ENCODE peak calls at places on chromosomes 12 and 14, in eight cellular contexts. One of them, this sample, is unnamed.

GRCh38 chr14:90576981-90577660 is 180.3 kb downstream of the CALM1 start:
- DNase-seq in transverse colon: no peak
- DNase-seq in GM12878: no peak
- DNase-seq in ovary: no peak
- DNase-seq in tibial nerve: no peak
- DNase-seq in upper lobe of left lung: no peak
- DNase-seq in stomach: no peak
- DNase-seq in A549: no peak
- DNase-seq in this sample: no peak

GRCh38 chr12:9328065-9328464 is 119.9 kb upstream of the PZP start:
- DNase-seq in transverse colon: no peak
- DNase-seq in GM12878: no peak
- DNase-seq in ovary: no peak
- DNase-seq in tibial nerve: no peak
- DNase-seq in upper lobe of left lung: no peak
- DNase-seq in stomach: no peak
- DNase-seq in A549: no peak
- DNase-seq in this sample: no peak

GRCh38 chr12:1846421-1847405 is 26.3 kb downstream of the LRTM2 start:
- DNase-seq in transverse colon: peak; percentile 4
- DNase-seq in GM12878: no peak
- DNase-seq in ovary: peak; percentile 4
- DNase-seq in tibial nerve: peak; percentile 3
- DNase-seq in upper lobe of left lung: peak; percentile 15
- DNase-seq in stomach: no peak
- DNase-seq in A549: no peak
- DNase-seq in this sample: no peak

GRCh38 chr12:101697930-101698781 is 716 bp downstream of the CHPT1 start:
- DNase-seq in transverse colon: peak; percentile 68
- DNase-seq in GM12878: no peak
- DNase-seq in ovary: peak; percentile 62
- DNase-seq in tibial nerve: peak; percentile 20
- DNase-seq in upper lobe of left lung: peak; percentile 67
- DNase-seq in stomach: peak; percentile 64
- DNase-seq in A549: peak; percentile 37
- DNase-seq in this sample: peak; percentile 80

GRCh38 chr14:100619382-100620305 is 32.4 kb upstream of the BEGAIN start:
- DNase-seq in transverse colon: peak; percentile 4
- DNase-seq in GM12878: no peak
- DNase-seq in ovary: no peak
- DNase-seq in tibial nerve: no peak
- DNase-seq in upper lobe of left lung: no peak
- DNase-seq in stomach: no peak
- DNase-seq in A549: no peak
- DNase-seq in this sample: peak; percentile 39

GRCh38 chr12:103884316-103884715 is 43.3 kb upstream of the NT5DC3 start:
- DNase-seq in transverse colon: peak; percentile 24
- DNase-seq in GM12878: no peak
- DNase-seq in ovary: no peak
- DNase-seq in tibial nerve: no peak
- DNase-seq in upper lobe of left lung: no peak
- DNase-seq in stomach: no peak
- DNase-seq in A549: no peak
- DNase-seq in this sample: no peak

GRCh38 chr12:28222959-28223662 is 32.9 kb downstream of the CCDC91 start:
- DNase-seq in transverse colon: no peak
- DNase-seq in GM12878: no peak
- DNase-seq in ovary: no peak
- DNase-seq in tibial nerve: no peak
- DNase-seq in upper lobe of left lung: no peak
- DNase-seq in stomach: no peak
- DNase-seq in A549: no peak
- DNase-seq in this sample: no peak

GRCh38 chr12:57887631-57888406 is 41.3 kb upstream of the CTDSP2 start:
- DNase-seq in transverse colon: peak; percentile 31
- DNase-seq in GM12878: no peak
- DNase-seq in ovary: peak; percentile 63
- DNase-seq in tibial nerve: no peak
- DNase-seq in upper lobe of left lung: no peak
- DNase-seq in stomach: peak; percentile 61
- DNase-seq in A549: no peak
- DNase-seq in this sample: peak; percentile 73

GRCh38 chr14:75132374-75133086 is 5.7 kb upstream of the NEK9 start:
- DNase-seq in transverse colon: peak; percentile 42
- DNase-seq in GM12878: peak; percentile 66
- DNase-seq in ovary: no peak
- DNase-seq in tibial nerve: no peak
- DNase-seq in upper lobe of left lung: no peak
- DNase-seq in stomach: no peak
- DNase-seq in A549: peak; percentile 38
- DNase-seq in this sample: no peak

GRCh38 chr12:40262657-40263056 is 37.9 kb downstream of the LRRK2 start:
- DNase-seq in transverse colon: no peak
- DNase-seq in GM12878: peak; percentile 49
- DNase-seq in ovary: no peak
- DNase-seq in tibial nerve: no peak
- DNase-seq in upper lobe of left lung: no peak
- DNase-seq in stomach: no peak
- DNase-seq in A549: no peak
- DNase-seq in this sample: no peak
- H3K4me1 ChIP-seq in transverse colon: peaks cover 9% of the 10 kb centered on the region
- H3K4me1 ChIP-seq in GM12878: peaks cover 13% of the 10 kb centered on the region
- H3K4me1 ChIP-seq in ovary: no peaks in the 10 kb centered on the region
- H3K4me1 ChIP-seq in tibial nerve: no peaks in the 10 kb centered on the region
- H3K4me1 ChIP-seq in upper lobe of left lung: no peaks in the 10 kb centered on the region
- H3K4me1 ChIP-seq in stomach: no peaks in the 10 kb centered on the region
- H3K4me1 ChIP-seq in A549: peaks cover 7% of the 10 kb centered on the region
- H3K4me1 ChIP-seq in this sample: no peaks in the 10 kb centered on the region

DNA sequence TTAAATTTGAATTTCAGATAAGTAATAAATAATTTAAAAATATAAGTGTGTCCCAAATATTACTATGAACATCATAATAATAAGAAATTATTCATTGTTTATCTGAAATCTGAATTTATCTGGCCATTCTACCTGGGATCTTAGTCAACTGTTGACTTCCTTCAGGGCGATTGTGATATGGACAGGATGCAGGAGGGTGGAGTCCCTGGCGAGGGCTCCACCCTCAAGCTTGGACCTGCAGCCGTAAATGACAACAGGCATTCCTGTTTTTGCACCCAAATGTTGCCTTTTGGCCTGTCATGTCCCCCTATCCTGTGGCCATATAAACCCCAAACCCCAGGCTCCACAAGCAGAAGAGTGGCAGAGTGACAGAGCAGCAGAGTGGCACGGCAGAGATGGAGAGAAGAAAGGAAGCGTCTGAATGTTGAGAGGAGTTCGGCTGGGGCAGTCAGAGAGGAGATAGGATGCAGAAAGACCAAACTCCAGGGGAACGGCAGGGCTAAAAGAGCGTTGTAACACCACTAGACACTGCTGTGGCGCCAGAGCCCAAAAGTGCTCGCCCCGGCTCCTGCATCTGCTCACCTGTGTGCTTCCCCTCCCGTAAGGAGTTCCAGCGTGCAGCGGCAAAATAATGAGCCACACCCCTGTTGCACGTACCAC is 39.4 kb upstream of the FUT8 start:
- DNase-seq in transverse colon: no peak
- DNase-seq in GM12878: no peak
- DNase-seq in ovary: no peak
- DNase-seq in tibial nerve: no peak
- DNase-seq in upper lobe of left lung: no peak
- DNase-seq in stomach: no peak
- DNase-seq in A549: no peak
- DNase-seq in this sample: no peak
- TF ChIP-seq EP300 in transverse colon: no peak
- TF ChIP-seq EP300 in GM12878: no peak
- TF ChIP-seq EP300 in ovary: no peak
- TF ChIP-seq EP300 in tibial nerve: no peak
- TF ChIP-seq EP300 in upper lobe of left lung: no peak
- TF ChIP-seq EP300 in stomach: no peak
- TF ChIP-seq EP300 in A549: no peak
- TF ChIP-seq EP300 in this sample: no peak

DNA sequence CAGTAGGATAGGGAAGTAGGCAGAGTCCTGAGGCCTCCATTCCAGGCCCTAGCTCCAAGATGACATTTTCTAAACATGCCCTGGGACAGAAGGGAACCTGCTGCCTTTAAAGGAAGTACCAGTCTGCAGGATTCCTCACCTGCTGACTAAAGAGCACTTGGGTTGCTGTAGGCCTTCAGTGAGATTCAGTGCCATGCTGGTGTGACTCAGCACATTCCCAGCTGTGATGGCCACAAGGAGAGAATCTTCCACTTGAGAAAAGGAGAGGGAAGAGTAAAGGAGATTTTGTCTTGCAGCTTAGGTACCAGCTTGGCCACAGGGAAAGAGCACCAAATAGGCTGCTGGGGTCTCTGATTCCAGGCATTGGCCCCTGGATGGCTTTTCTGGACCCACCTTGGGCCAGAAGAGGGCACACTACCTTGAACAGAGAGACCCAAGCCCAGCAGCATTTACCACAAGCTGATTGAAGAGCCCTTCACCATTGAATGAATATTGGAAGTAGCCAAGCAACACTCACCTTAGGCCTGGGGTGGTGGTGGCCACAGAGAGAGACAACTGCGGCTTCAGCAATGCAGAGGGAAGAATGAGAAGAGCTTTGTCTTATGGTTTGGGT is 498.3 kb downstream of the KCNH5 start:
- DNase-seq in transverse colon: no peak
- DNase-seq in GM12878: no peak
- DNase-seq in ovary: no peak
- DNase-seq in tibial nerve: no peak
- DNase-seq in upper lobe of left lung: no peak
- DNase-seq in stomach: no peak
- DNase-seq in A549: no peak
- DNase-seq in this sample: no peak
- TF ChIP-seq POLR2A in transverse colon: no peak
- TF ChIP-seq POLR2A in GM12878: no peak
- TF ChIP-seq POLR2A in ovary: no peak
- TF ChIP-seq POLR2A in tibial nerve: no peak
- TF ChIP-seq POLR2A in upper lobe of left lung: no peak
- TF ChIP-seq POLR2A in stomach: no peak
- TF ChIP-seq POLR2A in A549: no peak
- TF ChIP-seq POLR2A in this sample: no peak

GRCh38 chr14:97221572-97221971 is 424.4 kb downstream of the VRK1 start:
- DNase-seq in transverse colon: no peak
- DNase-seq in GM12878: no peak
- DNase-seq in ovary: no peak
- DNase-seq in tibial nerve: no peak
- DNase-seq in upper lobe of left lung: no peak
- DNase-seq in stomach: no peak
- DNase-seq in A549: no peak
- DNase-seq in this sample: no peak
- H3K4me1 ChIP-seq in transverse colon: peaks cover 10% of the 10 kb centered on the region
- H3K4me1 ChIP-seq in GM12878: no peaks in the 10 kb centered on the region
- H3K4me1 ChIP-seq in ovary: peaks cover 2% of the 10 kb centered on the region
- H3K4me1 ChIP-seq in tibial nerve: no peaks in the 10 kb centered on the region
- H3K4me1 ChIP-seq in upper lobe of left lung: peaks cover 12% of the 10 kb centered on the region
- H3K4me1 ChIP-seq in stomach: peaks cover 17% of the 10 kb centered on the region
- H3K4me1 ChIP-seq in A549: no peaks in the 10 kb centered on the region
- H3K4me1 ChIP-seq in this sample: peaks cover 29% of the 10 kb centered on the region

GRCh38 chr12:53955776-53956250 is 1.1 kb downstream of the HOXC12 start:
- DNase-seq in transverse colon: no peak
- DNase-seq in GM12878: no peak
- DNase-seq in ovary: no peak
- DNase-seq in tibial nerve: no peak
- DNase-seq in upper lobe of left lung: no peak
- DNase-seq in stomach: no peak
- DNase-seq in A549: no peak
- DNase-seq in this sample: no peak

GRCh38 chr12:53956914-53957536 is 2.3 kb downstream of the HOXC12 start:
- DNase-seq in transverse colon: no peak
- DNase-seq in GM12878: no peak
- DNase-seq in ovary: no peak
- DNase-seq in tibial nerve: peak; percentile 7
- DNase-seq in upper lobe of left lung: no peak
- DNase-seq in stomach: no peak
- DNase-seq in A549: no peak
- DNase-seq in this sample: no peak

GRCh38 chr12:53954694-53955035 is at the start of gene HOXC12:
- DNase-seq in transverse colon: no peak
- DNase-seq in GM12878: no peak
- DNase-seq in ovary: no peak
- DNase-seq in tibial nerve: no peak
- DNase-seq in upper lobe of left lung: no peak
- DNase-seq in stomach: no peak
- DNase-seq in A549: no peak
- DNase-seq in this sample: no peak

GRCh38 chr12:53955036-53955775 is 503 bp downstream of the HOXC12 start:
- DNase-seq in transverse colon: no peak
- DNase-seq in GM12878: no peak
- DNase-seq in ovary: no peak
- DNase-seq in tibial nerve: no peak
- DNase-seq in upper lobe of left lung: no peak
- DNase-seq in stomach: no peak
- DNase-seq in A549: no peak
- DNase-seq in this sample: no peak

GRCh38 chr12:53956251-53956887 is 1.7 kb downstream of the HOXC12 start:
- DNase-seq in transverse colon: no peak
- DNase-seq in GM12878: no peak
- DNase-seq in ovary: no peak
- DNase-seq in tibial nerve: no peak
- DNase-seq in upper lobe of left lung: no peak
- DNase-seq in stomach: no peak
- DNase-seq in A549: no peak
- DNase-seq in this sample: no peak
- TF ChIP-seq EP300 in transverse colon: no peak
- TF ChIP-seq EP300 in GM12878: no peak
- TF ChIP-seq EP300 in ovary: no peak
- TF ChIP-seq EP300 in tibial nerve: no peak
- TF ChIP-seq EP300 in upper lobe of left lung: no peak
- TF ChIP-seq EP300 in stomach: no peak
- TF ChIP-seq EP300 in A549: no peak
- TF ChIP-seq EP300 in this sample: no peak

DNA sequence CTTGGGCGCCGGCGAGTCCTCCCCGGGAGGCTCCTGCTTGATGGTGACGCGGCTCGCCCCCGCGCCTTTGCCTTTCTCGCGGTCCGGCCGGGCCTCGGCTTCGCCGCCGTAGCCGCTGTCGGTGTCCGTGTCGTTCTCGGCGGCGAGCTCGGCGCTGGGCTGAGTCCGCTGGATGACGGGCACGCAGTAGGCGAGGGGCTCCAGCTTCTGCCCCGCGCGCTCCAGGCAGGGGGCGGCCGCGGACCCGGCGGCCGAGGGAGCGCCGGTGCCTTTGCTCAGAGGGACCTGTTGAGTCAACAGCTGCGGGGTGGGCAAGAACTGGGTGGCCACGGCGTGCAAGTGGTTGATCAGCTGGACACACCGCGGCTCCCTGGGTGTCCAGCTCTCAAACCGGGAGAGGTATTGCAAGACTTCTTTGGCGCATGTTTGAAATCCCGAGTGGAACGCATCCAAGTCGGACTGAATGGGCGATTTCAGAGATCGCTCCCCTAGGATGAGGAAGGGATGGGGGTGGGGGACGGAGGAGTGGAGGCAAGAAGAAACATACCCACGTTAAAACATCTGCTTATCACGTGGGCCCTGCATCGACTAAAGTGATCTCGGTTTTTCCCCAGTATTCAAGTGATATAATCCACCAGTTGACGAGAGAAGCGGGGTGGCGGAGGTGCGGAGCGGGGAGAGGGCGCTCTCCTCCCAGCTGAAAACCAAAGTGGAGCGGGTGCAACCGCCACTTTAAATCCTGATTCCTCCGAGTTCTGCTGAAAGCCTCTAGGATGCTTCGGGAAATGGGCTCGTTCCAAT is 2.0 kb downstream of the BHLHE41 start:
- DNase-seq in transverse colon: peak; percentile 75
- DNase-seq in GM12878: no peak
- DNase-seq in ovary: peak; percentile 74
- DNase-seq in tibial nerve: peak; percentile 77
- DNase-seq in upper lobe of left lung: peak; percentile 34
- DNase-seq in stomach: peak; percentile 55
- DNase-seq in A549: peak; percentile 33
- DNase-seq in this sample: peak; percentile 85
- TF ChIP-seq POLR2A in transverse colon: peak; percentile 46
- TF ChIP-seq POLR2A in GM12878: no peak
- TF ChIP-seq POLR2A in ovary: peak; percentile 33
- TF ChIP-seq POLR2A in tibial nerve: no peak
- TF ChIP-seq POLR2A in upper lobe of left lung: no peak
- TF ChIP-seq POLR2A in stomach: no peak
- TF ChIP-seq POLR2A in A549: no peak
- TF ChIP-seq POLR2A in this sample: no peak

This sample was measured in suprapubic skin.